ENCODE peak calls at places on chromosomes 7 and 10, in seven cellular contexts. K is SK-N-SH, H is HCT116, Y is HepG2, D is H1, P is GM12878, C is K562. J is an unnamed sample.

GRCh38 chr7:51620690-51621089 is 304.1 kb upstream of the COBL start:
- DNase-seq in K (no peak), H (no peak), Y (no peak), D (no peak), P (no peak), C (no peak), J (no peak)

GRCh38 chr7:134901389-134902020 is 84.8 kb upstream of the AGBL3 start:
- DNase-seq in K (no peak), H (no peak), Y (peak), D (no peak), P (no peak), C (no peak), J (no peak)

GRCh38 chr10:80265740-80266512 is 23.5 kb downstream of the MAT1A start:
- DNase-seq in K (no peak), H (no peak), Y (no peak), D (no peak), P (no peak), C (no peak), J (no peak)

GRCh38 chr7:23685770-23686169 is 5.8 kb downstream of the FAM221A start:
- DNase-seq in K (no peak), H (no peak), Y (no peak), D (no peak), P (no peak), C (no peak), J (no peak)

GRCh38 chr10:48701139-48701901 is 16.6 kb downstream of the WDFY4 start:
- DNase-seq in K (no peak), H (no peak), Y (no peak), D (no peak), P (no peak), C (no peak), J (no peak)

GRCh38 chr7:76260171-76260703 is 42.2 kb upstream of the HSPB1 start:
- DNase-seq in K (peak), H (peak), Y (peak), D (peak), P (no peak), C (peak), J (no peak)

GRCh38 chr10:74058658-74059057 is 60.7 kb downstream of the VCL start:
- DNase-seq in K (no peak), H (peak), Y (peak), D (no peak), P (no peak), C (no peak), J (no peak)

GRCh38 chr7:76047305-76047810 is 442 bp downstream of the STYXL1 start:
- DNase-seq in K (no peak), H (no peak), Y (no peak), D (no peak), P (no peak), C (no peak), J (no peak)

GRCh38 chr7:73707045-73707631 is 12.3 kb downstream of the STX1A start:
- DNase-seq in K (peak), H (peak), Y (no peak), D (no peak), P (no peak), C (no peak), J (peak)

GRCh38 chr10:75399461-75400162 is 2.0 kb downstream of the ZNF503 start:
- DNase-seq in K (peak), H (no peak), Y (peak), D (no peak), P (no peak), C (peak), J (peak)

GRCh38 chr10:43408331-43408709 is 666 bp downstream of the HNRNPF start:
- DNase-seq in K (no peak), H (no peak), Y (no peak), D (no peak), P (no peak), C (no peak), J (no peak)

GRCh38 chr10:77911535-77912123 is 14.9 kb downstream of the DLG5 start:
- DNase-seq in K (no peak), H (no peak), Y (peak), D (no peak), P (no peak), C (peak), J (no peak)

GRCh38 chr7:7151865-7152264 is 30.5 kb upstream of the C1GALT1 start:
- DNase-seq in K (no peak), H (no peak), Y (no peak), D (no peak), P (no peak), C (no peak), J (no peak)

GRCh38 chr7:104156842-104157277 is 51.0 kb downstream of the ORC5 start:
- DNase-seq in K (peak), H (peak), Y (peak), D (no peak), P (no peak), C (no peak), J (no peak)

GRCh38 chr7:14115706-14116105 is 126.2 kb upstream of the ETV1 start:
- DNase-seq in K (no peak), H (no peak), Y (no peak), D (no peak), P (no peak), C (no peak), J (no peak)
- TF ChIP-seq JUND in K (no peak), H (no peak), Y (no peak), D (no peak), P (no peak), C (no peak), J (no peak)

GRCh38 chr10:121338206-121338991 is 259.8 kb downstream of the FGFR2 start:
- DNase-seq in K (no peak), H (no peak), Y (no peak), D (no peak), P (no peak), C (no peak), J (no peak)

GRCh38 chr10:121337356-121337936 is 260.8 kb downstream of the FGFR2 start:
- DNase-seq in K (no peak), H (no peak), Y (no peak), D (no peak), P (no peak), C (no peak), J (no peak)

GRCh38 chr10:121339136-121339535 is 259.1 kb downstream of the FGFR2 start:
- DNase-seq in K (no peak), H (no peak), Y (no peak), D (no peak), P (no peak), C (no peak), J (no peak)

GRCh38 chr10:121335386-121335925 is 262.8 kb downstream of the FGFR2 start:
- DNase-seq in K (no peak), H (no peak), Y (no peak), D (no peak), P (no peak), C (no peak), J (no peak)

GRCh38 chr10:121340176-121340850 is 257.9 kb downstream of the FGFR2 start:
- DNase-seq in K (no peak), H (no peak), Y (no peak), D (no peak), P (no peak), C (no peak), J (no peak)
- TF ChIP-seq JUND in K (no peak), H (no peak), Y (no peak), D (no peak), P (no peak), C (no peak), J (no peak)

DNA sequence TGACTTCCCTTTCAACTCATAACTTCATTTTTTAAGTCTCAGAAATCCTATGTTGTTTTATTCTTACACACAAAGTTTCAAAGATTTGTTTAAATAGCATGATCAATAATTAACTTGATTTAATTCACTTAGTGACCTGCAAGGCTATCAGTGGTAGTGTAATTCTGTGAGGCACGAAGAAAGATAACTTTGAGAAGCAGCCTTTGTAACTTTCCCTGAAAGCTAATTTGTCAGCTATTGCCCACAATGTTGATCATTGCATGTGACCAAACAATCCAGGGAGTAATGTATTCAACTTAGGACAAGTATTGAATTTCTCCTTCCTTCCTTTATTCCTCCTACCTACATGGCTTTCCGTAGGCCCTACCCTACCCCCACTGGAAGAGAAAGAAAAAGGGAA is 111.0 kb downstream of the SEMA3D start:
- DNase-seq in K (no peak), H (no peak), Y (no peak), D (no peak), P (no peak), C (no peak), J (no peak)
- TF ChIP-seq JUND in K (no peak), H (no peak), Y (no peak), D (no peak), P (no peak), C (no peak), J (no peak)

GRCh38 chr7:106610996-106611886 is 49.7 kb downstream of the CCDC71L start:
- DNase-seq in K (no peak), H (no peak), Y (no peak), D (no peak), P (peak), C (no peak), J (no peak)
- TF ChIP-seq JUND in K (no peak), H (no peak), Y (no peak), D (no peak), P (no peak), C (no peak), J (no peak)

GRCh38 chr7:139915864-139916716 is 87.0 kb downstream of the TBXAS1 start:
- DNase-seq in K (peak), H (peak), Y (no peak), D (no peak), P (peak), C (peak), J (no peak)
- TF ChIP-seq JUND in K (peak), H (peak), Y (no peak), D (no peak), P (peak), C (peak), J (no peak)